ENCODE peak calls at places on chromosomes 4 and X, in seven cellular contexts. N is esophagus squamous epithelium; S is neural progenitor cell; J is NCI-H748 treated with DMSO at 0.1 percent for 48 hours; K is SW 1271; W is activated T-cell treated with anti-CD3 and anti-CD28 coated beads, Interleukin-2, amount 50 U/mL, for 72 hours; M is activated CD8-positive, alpha-beta T cell treated with anti-CD3 and anti-CD28 coated beads for 36 hours. H is an unnamed sample.

GRCh38 chr4:108954880-108955279 is 192.0 kb upstream of the ETNPPL start:
- DNase-seq in N (no peak), S (no peak), J (no peak), K (no peak), W (no peak), M (no peak), H (no peak)

GRCh38 chrX:43970528-43970927 is 2.7 kb downstream of the NDP start:
- DNase-seq in N (no peak), S (no peak), J (no peak), K (no peak), W (no peak), M (no peak), H (no peak)

GRCh38 chr4:4969298-4969697 is 50.0 kb downstream of the CYTL1 start:
- DNase-seq in N (no peak), S (no peak), J (no peak), K (no peak), W (no peak), M (no peak), H (no peak)

GRCh38 chrX:118368398-118368797 is 22.5 kb downstream of the WDR44 start:
- DNase-seq in N (no peak), S (no peak), J (no peak), K (no peak), W (no peak), M (no peak), H (no peak)

GRCh38 chrX:137278825-137279224 is 245.0 kb upstream of the GPR101 start:
- DNase-seq in N (no peak), S (no peak), J (no peak), K (no peak), W (no peak), M (no peak), H (no peak)

GRCh38 chr4:100280807-100281206 is 90.5 kb upstream of the DDIT4L start:
- DNase-seq in N (no peak), S (peak; percentile 5), J (no peak), K (no peak), W (no peak), M (no peak), H (no peak)

GRCh38 chr4:20353646-20354045 is 101.9 kb downstream of the SLIT2 start:
- DNase-seq in N (no peak), S (no peak), J (no peak), K (no peak), W (no peak), M (no peak), H (no peak)

GRCh38 chr4:110620352-110621327 is 2.2 kb downstream of the PITX2 start:
- DNase-seq in N (no peak), S (peak; percentile 93), J (no peak), K (no peak), W (peak; percentile 38), M (no peak), H (no peak)

GRCh38 chr4:152500798-152501434 is 35.0 kb downstream of the FBXW7 start:
- DNase-seq in N (peak; percentile 1), S (peak; percentile 89), J (peak; percentile 35), K (peak; percentile 4), W (peak; percentile 62), M (peak; percentile 69), H (peak; percentile 20)

GRCh38 chrX:50469206-50469605 is 1.4 kb downstream of the DGKK start:
- DNase-seq in N (no peak), S (peak; percentile 47), J (no peak), K (no peak), W (no peak), M (no peak), H (no peak)

GRCh38 chrX:53950130-53950733 is 94.0 kb downstream of the PHF8 start:
- DNase-seq in N (no peak), S (no peak), J (no peak), K (no peak), W (no peak), M (no peak), H (no peak)

GRCh38 chr4:13483142-13484044 is 747 bp downstream of the RAB28 start:
- DNase-seq in N (no peak), S (peak; percentile 85), J (peak; percentile 22), K (peak; percentile 41), W (peak; percentile 8), M (no peak), H (no peak)

GRCh38 chrX:155148724-155149537 is 67.3 kb upstream of the VBP1 start:
- DNase-seq in N (no peak), S (peak; percentile 45), J (no peak), K (no peak), W (peak; percentile 42), M (peak; percentile 50), H (no peak)

GRCh38 chrX:3514996-3515395 is 168.5 kb upstream of the MXRA5 start:
- DNase-seq in N (no peak), S (no peak), J (no peak), K (no peak), W (no peak), M (no peak), H (no peak)

GRCh38 chr4:2965262-2965661 is 1.9 kb downstream of the GRK4 start:
- DNase-seq in N (no peak), S (no peak), J (no peak), K (no peak), W (no peak), M (no peak), H (no peak)

GRCh38 chrX:150200820-150201287 is 162.3 kb upstream of the MAMLD1 start:
- DNase-seq in N (no peak), S (no peak), J (no peak), K (peak; percentile 80), W (peak; percentile 84), M (peak; percentile 78), H (no peak)